ENCODE peak calls at places on chromosomes 5 and 9, in six cellular contexts. One of them, this sample, is unnamed.
A peak's percentile ranks its signal among the peaks of the same experiment; 100 is the strongest.

GRCh38 chr5:97874491-97874890 is 691.4 kb upstream of the RIOK2 start:
- DNase-seq in HT1080: no peak
- DNase-seq in stimulated activated CD8-positive, alpha-beta memory T cell treated with anti-CD3 and anti-CD28 coated beads, Interleukin-7, amount 100 ng/mL, for 1 hour: no peak
- DNase-seq in activated naive CD8-positive, alpha-beta T cell treated with anti-CD3 and anti-CD28 coated beads, Interleukin-2, amount 50 U/mL, for 24 hours: no peak
- DNase-seq in activated CD4-positive, alpha-beta T cell treated with anti-CD3 and anti-CD28 coated beads, Interleukin-2, amount 50 U/mL, for 24 hours: no peak
- DNase-seq in activated T-cell treated with anti-CD3 and anti-CD28 coated beads, Interleukin-2, amount 50 U/mL, for 1 hour: no peak
- DNase-seq in this sample: no peak

GRCh38 chr9:70902705-70903131 is 218.7 kb downstream of the TRPM3 start:
- DNase-seq in HT1080: peak; percentile 98
- DNase-seq in stimulated activated CD8-positive, alpha-beta memory T cell treated with anti-CD3 and anti-CD28 coated beads, Interleukin-7, amount 100 ng/mL, for 1 hour: no peak
- DNase-seq in activated naive CD8-positive, alpha-beta T cell treated with anti-CD3 and anti-CD28 coated beads, Interleukin-2, amount 50 U/mL, for 24 hours: no peak
- DNase-seq in activated CD4-positive, alpha-beta T cell treated with anti-CD3 and anti-CD28 coated beads, Interleukin-2, amount 50 U/mL, for 24 hours: no peak
- DNase-seq in activated T-cell treated with anti-CD3 and anti-CD28 coated beads, Interleukin-2, amount 50 U/mL, for 1 hour: no peak
- DNase-seq in this sample: no peak

GRCh38 chr5:27315541-27316282 is 277.3 kb upstream of the CDH9 start:
- DNase-seq in HT1080: peak; percentile 67
- DNase-seq in stimulated activated CD8-positive, alpha-beta memory T cell treated with anti-CD3 and anti-CD28 coated beads, Interleukin-7, amount 100 ng/mL, for 1 hour: no peak
- DNase-seq in activated naive CD8-positive, alpha-beta T cell treated with anti-CD3 and anti-CD28 coated beads, Interleukin-2, amount 50 U/mL, for 24 hours: no peak
- DNase-seq in activated CD4-positive, alpha-beta T cell treated with anti-CD3 and anti-CD28 coated beads, Interleukin-2, amount 50 U/mL, for 24 hours: no peak
- DNase-seq in activated T-cell treated with anti-CD3 and anti-CD28 coated beads, Interleukin-2, amount 50 U/mL, for 1 hour: no peak
- DNase-seq in this sample: no peak

GRCh38 chr9:128724744-128725211 is 851 bp upstream of the ZDHHC12 start:
- DNase-seq in HT1080: peak; percentile 75
- DNase-seq in stimulated activated CD8-positive, alpha-beta memory T cell treated with anti-CD3 and anti-CD28 coated beads, Interleukin-7, amount 100 ng/mL, for 1 hour: no peak
- DNase-seq in activated naive CD8-positive, alpha-beta T cell treated with anti-CD3 and anti-CD28 coated beads, Interleukin-2, amount 50 U/mL, for 24 hours: peak; percentile 55
- DNase-seq in activated CD4-positive, alpha-beta T cell treated with anti-CD3 and anti-CD28 coated beads, Interleukin-2, amount 50 U/mL, for 24 hours: no peak
- DNase-seq in activated T-cell treated with anti-CD3 and anti-CD28 coated beads, Interleukin-2, amount 50 U/mL, for 1 hour: peak; percentile 39
- DNase-seq in this sample: peak; percentile 79

GRCh38 chr5:123035320-123035949 is 1.1 kb downstream of the PPIC start:
- DNase-seq in HT1080: no peak
- DNase-seq in stimulated activated CD8-positive, alpha-beta memory T cell treated with anti-CD3 and anti-CD28 coated beads, Interleukin-7, amount 100 ng/mL, for 1 hour: no peak
- DNase-seq in activated naive CD8-positive, alpha-beta T cell treated with anti-CD3 and anti-CD28 coated beads, Interleukin-2, amount 50 U/mL, for 24 hours: peak; percentile 5
- DNase-seq in activated CD4-positive, alpha-beta T cell treated with anti-CD3 and anti-CD28 coated beads, Interleukin-2, amount 50 U/mL, for 24 hours: no peak
- DNase-seq in activated T-cell treated with anti-CD3 and anti-CD28 coated beads, Interleukin-2, amount 50 U/mL, for 1 hour: no peak
- DNase-seq in this sample: no peak

GRCh38 chr9:77725051-77725702 is 77.1 kb upstream of the GNA14 start:
- DNase-seq in HT1080: no peak
- DNase-seq in stimulated activated CD8-positive, alpha-beta memory T cell treated with anti-CD3 and anti-CD28 coated beads, Interleukin-7, amount 100 ng/mL, for 1 hour: no peak
- DNase-seq in activated naive CD8-positive, alpha-beta T cell treated with anti-CD3 and anti-CD28 coated beads, Interleukin-2, amount 50 U/mL, for 24 hours: no peak
- DNase-seq in activated CD4-positive, alpha-beta T cell treated with anti-CD3 and anti-CD28 coated beads, Interleukin-2, amount 50 U/mL, for 24 hours: no peak
- DNase-seq in activated T-cell treated with anti-CD3 and anti-CD28 coated beads, Interleukin-2, amount 50 U/mL, for 1 hour: no peak
- DNase-seq in this sample: no peak

GRCh38 chr5:151696470-151697061 is 9.9 kb upstream of the SPARC start:
- DNase-seq in HT1080: peak; percentile 86
- DNase-seq in stimulated activated CD8-positive, alpha-beta memory T cell treated with anti-CD3 and anti-CD28 coated beads, Interleukin-7, amount 100 ng/mL, for 1 hour: no peak
- DNase-seq in activated naive CD8-positive, alpha-beta T cell treated with anti-CD3 and anti-CD28 coated beads, Interleukin-2, amount 50 U/mL, for 24 hours: no peak
- DNase-seq in activated CD4-positive, alpha-beta T cell treated with anti-CD3 and anti-CD28 coated beads, Interleukin-2, amount 50 U/mL, for 24 hours: no peak
- DNase-seq in activated T-cell treated with anti-CD3 and anti-CD28 coated beads, Interleukin-2, amount 50 U/mL, for 1 hour: no peak
- DNase-seq in this sample: no peak

GRCh38 chr5:135344351-135344750 is 54.7 kb downstream of the MACROH2A1 start:
- DNase-seq in HT1080: no peak
- DNase-seq in stimulated activated CD8-positive, alpha-beta memory T cell treated with anti-CD3 and anti-CD28 coated beads, Interleukin-7, amount 100 ng/mL, for 1 hour: no peak
- DNase-seq in activated naive CD8-positive, alpha-beta T cell treated with anti-CD3 and anti-CD28 coated beads, Interleukin-2, amount 50 U/mL, for 24 hours: no peak
- DNase-seq in activated CD4-positive, alpha-beta T cell treated with anti-CD3 and anti-CD28 coated beads, Interleukin-2, amount 50 U/mL, for 24 hours: no peak
- DNase-seq in activated T-cell treated with anti-CD3 and anti-CD28 coated beads, Interleukin-2, amount 50 U/mL, for 1 hour: no peak
- DNase-seq in this sample: no peak

GRCh38 chr9:31005086-31005665 is 1379.3 kb upstream of the ACO1 start:
- DNase-seq in HT1080: no peak
- DNase-seq in stimulated activated CD8-positive, alpha-beta memory T cell treated with anti-CD3 and anti-CD28 coated beads, Interleukin-7, amount 100 ng/mL, for 1 hour: no peak
- DNase-seq in activated naive CD8-positive, alpha-beta T cell treated with anti-CD3 and anti-CD28 coated beads, Interleukin-2, amount 50 U/mL, for 24 hours: no peak
- DNase-seq in activated CD4-positive, alpha-beta T cell treated with anti-CD3 and anti-CD28 coated beads, Interleukin-2, amount 50 U/mL, for 24 hours: no peak
- DNase-seq in activated T-cell treated with anti-CD3 and anti-CD28 coated beads, Interleukin-2, amount 50 U/mL, for 1 hour: no peak
- DNase-seq in this sample: no peak

GRCh38 chr9:16266648-16267276 is 603.7 kb downstream of the BNC2 start:
- DNase-seq in HT1080: no peak
- DNase-seq in stimulated activated CD8-positive, alpha-beta memory T cell treated with anti-CD3 and anti-CD28 coated beads, Interleukin-7, amount 100 ng/mL, for 1 hour: no peak
- DNase-seq in activated naive CD8-positive, alpha-beta T cell treated with anti-CD3 and anti-CD28 coated beads, Interleukin-2, amount 50 U/mL, for 24 hours: peak; percentile 15
- DNase-seq in activated CD4-positive, alpha-beta T cell treated with anti-CD3 and anti-CD28 coated beads, Interleukin-2, amount 50 U/mL, for 24 hours: no peak
- DNase-seq in activated T-cell treated with anti-CD3 and anti-CD28 coated beads, Interleukin-2, amount 50 U/mL, for 1 hour: no peak
- DNase-seq in this sample: no peak

GRCh38 chr9:6415266-6415665 is 2.3 kb downstream of the UHRF2 start:
- DNase-seq in HT1080: peak; percentile 27
- DNase-seq in stimulated activated CD8-positive, alpha-beta memory T cell treated with anti-CD3 and anti-CD28 coated beads, Interleukin-7, amount 100 ng/mL, for 1 hour: no peak
- DNase-seq in activated naive CD8-positive, alpha-beta T cell treated with anti-CD3 and anti-CD28 coated beads, Interleukin-2, amount 50 U/mL, for 24 hours: no peak
- DNase-seq in activated CD4-positive, alpha-beta T cell treated with anti-CD3 and anti-CD28 coated beads, Interleukin-2, amount 50 U/mL, for 24 hours: no peak
- DNase-seq in activated T-cell treated with anti-CD3 and anti-CD28 coated beads, Interleukin-2, amount 50 U/mL, for 1 hour: no peak
- DNase-seq in this sample: no peak

GRCh38 chr9:118643118-118643517 is 726.1 kb downstream of the BRINP1 start:
- DNase-seq in HT1080: peak; percentile 94
- DNase-seq in stimulated activated CD8-positive, alpha-beta memory T cell treated with anti-CD3 and anti-CD28 coated beads, Interleukin-7, amount 100 ng/mL, for 1 hour: no peak
- DNase-seq in activated naive CD8-positive, alpha-beta T cell treated with anti-CD3 and anti-CD28 coated beads, Interleukin-2, amount 50 U/mL, for 24 hours: no peak
- DNase-seq in activated CD4-positive, alpha-beta T cell treated with anti-CD3 and anti-CD28 coated beads, Interleukin-2, amount 50 U/mL, for 24 hours: no peak
- DNase-seq in activated T-cell treated with anti-CD3 and anti-CD28 coated beads, Interleukin-2, amount 50 U/mL, for 1 hour: no peak
- DNase-seq in this sample: no peak

GRCh38 chr5:120252839-120253238 is 211.3 kb upstream of the PRR16 start:
- DNase-seq in HT1080: peak; percentile 63
- DNase-seq in stimulated activated CD8-positive, alpha-beta memory T cell treated with anti-CD3 and anti-CD28 coated beads, Interleukin-7, amount 100 ng/mL, for 1 hour: no peak
- DNase-seq in activated naive CD8-positive, alpha-beta T cell treated with anti-CD3 and anti-CD28 coated beads, Interleukin-2, amount 50 U/mL, for 24 hours: no peak
- DNase-seq in activated CD4-positive, alpha-beta T cell treated with anti-CD3 and anti-CD28 coated beads, Interleukin-2, amount 50 U/mL, for 24 hours: no peak
- DNase-seq in activated T-cell treated with anti-CD3 and anti-CD28 coated beads, Interleukin-2, amount 50 U/mL, for 1 hour: no peak
- DNase-seq in this sample: no peak

GRCh38 chr5:137181685-137182084 is 317.4 kb downstream of the SPOCK1 start:
- DNase-seq in HT1080: no peak
- DNase-seq in stimulated activated CD8-positive, alpha-beta memory T cell treated with anti-CD3 and anti-CD28 coated beads, Interleukin-7, amount 100 ng/mL, for 1 hour: no peak
- DNase-seq in activated naive CD8-positive, alpha-beta T cell treated with anti-CD3 and anti-CD28 coated beads, Interleukin-2, amount 50 U/mL, for 24 hours: no peak
- DNase-seq in activated CD4-positive, alpha-beta T cell treated with anti-CD3 and anti-CD28 coated beads, Interleukin-2, amount 50 U/mL, for 24 hours: no peak
- DNase-seq in activated T-cell treated with anti-CD3 and anti-CD28 coated beads, Interleukin-2, amount 50 U/mL, for 1 hour: no peak
- DNase-seq in this sample: no peak

GRCh38 chr5:102481044-102481715 is 17.6 kb downstream of the SLCO6A1 start:
- DNase-seq in HT1080: peak; percentile 70
- DNase-seq in stimulated activated CD8-positive, alpha-beta memory T cell treated with anti-CD3 and anti-CD28 coated beads, Interleukin-7, amount 100 ng/mL, for 1 hour: no peak
- DNase-seq in activated naive CD8-positive, alpha-beta T cell treated with anti-CD3 and anti-CD28 coated beads, Interleukin-2, amount 50 U/mL, for 24 hours: no peak
- DNase-seq in activated CD4-positive, alpha-beta T cell treated with anti-CD3 and anti-CD28 coated beads, Interleukin-2, amount 50 U/mL, for 24 hours: no peak
- DNase-seq in activated T-cell treated with anti-CD3 and anti-CD28 coated beads, Interleukin-2, amount 50 U/mL, for 1 hour: no peak
- DNase-seq in this sample: no peak

GRCh38 chr5:123099514-123100151 is 10.6 kb downstream of the PRDM6 start:
- DNase-seq in HT1080: no peak
- DNase-seq in stimulated activated CD8-positive, alpha-beta memory T cell treated with anti-CD3 and anti-CD28 coated beads, Interleukin-7, amount 100 ng/mL, for 1 hour: no peak
- DNase-seq in activated naive CD8-positive, alpha-beta T cell treated with anti-CD3 and anti-CD28 coated beads, Interleukin-2, amount 50 U/mL, for 24 hours: no peak
- DNase-seq in activated CD4-positive, alpha-beta T cell treated with anti-CD3 and anti-CD28 coated beads, Interleukin-2, amount 50 U/mL, for 24 hours: no peak
- DNase-seq in activated T-cell treated with anti-CD3 and anti-CD28 coated beads, Interleukin-2, amount 50 U/mL, for 1 hour: no peak
- DNase-seq in this sample: no peak

GRCh38 chr5:122999947-123000563 is 36.5 kb downstream of the PPIC start:
- DNase-seq in HT1080: peak; percentile 25
- DNase-seq in stimulated activated CD8-positive, alpha-beta memory T cell treated with anti-CD3 and anti-CD28 coated beads, Interleukin-7, amount 100 ng/mL, for 1 hour: no peak
- DNase-seq in activated naive CD8-positive, alpha-beta T cell treated with anti-CD3 and anti-CD28 coated beads, Interleukin-2, amount 50 U/mL, for 24 hours: peak; percentile 47
- DNase-seq in activated CD4-positive, alpha-beta T cell treated with anti-CD3 and anti-CD28 coated beads, Interleukin-2, amount 50 U/mL, for 24 hours: no peak
- DNase-seq in activated T-cell treated with anti-CD3 and anti-CD28 coated beads, Interleukin-2, amount 50 U/mL, for 1 hour: peak; percentile 18
- DNase-seq in this sample: no peak

GRCh38 chr9:87863882-87864465 is 18.7 kb upstream of the SPATA31E1 start:
- DNase-seq in HT1080: no peak
- DNase-seq in stimulated activated CD8-positive, alpha-beta memory T cell treated with anti-CD3 and anti-CD28 coated beads, Interleukin-7, amount 100 ng/mL, for 1 hour: no peak
- DNase-seq in activated naive CD8-positive, alpha-beta T cell treated with anti-CD3 and anti-CD28 coated beads, Interleukin-2, amount 50 U/mL, for 24 hours: no peak
- DNase-seq in activated CD4-positive, alpha-beta T cell treated with anti-CD3 and anti-CD28 coated beads, Interleukin-2, amount 50 U/mL, for 24 hours: no peak
- DNase-seq in activated T-cell treated with anti-CD3 and anti-CD28 coated beads, Interleukin-2, amount 50 U/mL, for 1 hour: no peak
- DNase-seq in this sample: no peak

GRCh38 chr5:175464414-175465233 is 13.7 kb upstream of the SFXN1 start:
- DNase-seq in HT1080: peak; percentile 40
- DNase-seq in stimulated activated CD8-positive, alpha-beta memory T cell treated with anti-CD3 and anti-CD28 coated beads, Interleukin-7, amount 100 ng/mL, for 1 hour: peak; percentile 31
- DNase-seq in activated naive CD8-positive, alpha-beta T cell treated with anti-CD3 and anti-CD28 coated beads, Interleukin-2, amount 50 U/mL, for 24 hours: peak; percentile 76
- DNase-seq in activated CD4-positive, alpha-beta T cell treated with anti-CD3 and anti-CD28 coated beads, Interleukin-2, amount 50 U/mL, for 24 hours: peak; percentile 66
- DNase-seq in activated T-cell treated with anti-CD3 and anti-CD28 coated beads, Interleukin-2, amount 50 U/mL, for 1 hour: peak; percentile 55
- DNase-seq in this sample: peak; percentile 84

GRCh38 chr5:124343451-124343867 is 403.0 kb downstream of the ZNF608 start:
- DNase-seq in HT1080: peak; percentile 70
- DNase-seq in stimulated activated CD8-positive, alpha-beta memory T cell treated with anti-CD3 and anti-CD28 coated beads, Interleukin-7, amount 100 ng/mL, for 1 hour: no peak
- DNase-seq in activated naive CD8-positive, alpha-beta T cell treated with anti-CD3 and anti-CD28 coated beads, Interleukin-2, amount 50 U/mL, for 24 hours: no peak
- DNase-seq in activated CD4-positive, alpha-beta T cell treated with anti-CD3 and anti-CD28 coated beads, Interleukin-2, amount 50 U/mL, for 24 hours: no peak
- DNase-seq in activated T-cell treated with anti-CD3 and anti-CD28 coated beads, Interleukin-2, amount 50 U/mL, for 1 hour: no peak
- DNase-seq in this sample: no peak

GRCh38 chr9:127267793-127268507 is 3.4 kb downstream of the GARNL3 start:
- DNase-seq in HT1080: no peak
- DNase-seq in stimulated activated CD8-positive, alpha-beta memory T cell treated with anti-CD3 and anti-CD28 coated beads, Interleukin-7, amount 100 ng/mL, for 1 hour: no peak
- DNase-seq in activated naive CD8-positive, alpha-beta T cell treated with anti-CD3 and anti-CD28 coated beads, Interleukin-2, amount 50 U/mL, for 24 hours: no peak
- DNase-seq in activated CD4-positive, alpha-beta T cell treated with anti-CD3 and anti-CD28 coated beads, Interleukin-2, amount 50 U/mL, for 24 hours: no peak
- DNase-seq in activated T-cell treated with anti-CD3 and anti-CD28 coated beads, Interleukin-2, amount 50 U/mL, for 1 hour: no peak
- DNase-seq in this sample: no peak

GRCh38 chr9:38141751-38142150 is 72.7 kb upstream of the SHB start:
- DNase-seq in HT1080: peak; percentile 79
- DNase-seq in stimulated activated CD8-positive, alpha-beta memory T cell treated with anti-CD3 and anti-CD28 coated beads, Interleukin-7, amount 100 ng/mL, for 1 hour: no peak
- DNase-seq in activated naive CD8-positive, alpha-beta T cell treated with anti-CD3 and anti-CD28 coated beads, Interleukin-2, amount 50 U/mL, for 24 hours: no peak
- DNase-seq in activated CD4-positive, alpha-beta T cell treated with anti-CD3 and anti-CD28 coated beads, Interleukin-2, amount 50 U/mL, for 24 hours: no peak
- DNase-seq in activated T-cell treated with anti-CD3 and anti-CD28 coated beads, Interleukin-2, amount 50 U/mL, for 1 hour: no peak
- DNase-seq in this sample: no peak

GRCh38 chr9:36396985-36397384 is 3.1 kb downstream of the RNF38 start:
- DNase-seq in HT1080: peak; percentile 38
- DNase-seq in stimulated activated CD8-positive, alpha-beta memory T cell treated with anti-CD3 and anti-CD28 coated beads, Interleukin-7, amount 100 ng/mL, for 1 hour: no peak
- DNase-seq in activated naive CD8-positive, alpha-beta T cell treated with anti-CD3 and anti-CD28 coated beads, Interleukin-2, amount 50 U/mL, for 24 hours: no peak
- DNase-seq in activated CD4-positive, alpha-beta T cell treated with anti-CD3 and anti-CD28 coated beads, Interleukin-2, amount 50 U/mL, for 24 hours: no peak
- DNase-seq in activated T-cell treated with anti-CD3 and anti-CD28 coated beads, Interleukin-2, amount 50 U/mL, for 1 hour: no peak
- DNase-seq in this sample: no peak

GRCh38 chr9:134307674-134308638 is 18.3 kb upstream of the RXRA start:
- DNase-seq in HT1080: no peak
- DNase-seq in stimulated activated CD8-positive, alpha-beta memory T cell treated with anti-CD3 and anti-CD28 coated beads, Interleukin-7, amount 100 ng/mL, for 1 hour: no peak
- DNase-seq in activated naive CD8-positive, alpha-beta T cell treated with anti-CD3 and anti-CD28 coated beads, Interleukin-2, amount 50 U/mL, for 24 hours: no peak
- DNase-seq in activated CD4-positive, alpha-beta T cell treated with anti-CD3 and anti-CD28 coated beads, Interleukin-2, amount 50 U/mL, for 24 hours: no peak
- DNase-seq in activated T-cell treated with anti-CD3 and anti-CD28 coated beads, Interleukin-2, amount 50 U/mL, for 1 hour: no peak
- DNase-seq in this sample: no peak

GRCh38 chr9:81468084-81468595 is 221.2 kb downstream of the TLE1 start:
- DNase-seq in HT1080: no peak
- DNase-seq in stimulated activated CD8-positive, alpha-beta memory T cell treated with anti-CD3 and anti-CD28 coated beads, Interleukin-7, amount 100 ng/mL, for 1 hour: no peak
- DNase-seq in activated naive CD8-positive, alpha-beta T cell treated with anti-CD3 and anti-CD28 coated beads, Interleukin-2, amount 50 U/mL, for 24 hours: no peak
- DNase-seq in activated CD4-positive, alpha-beta T cell treated with anti-CD3 and anti-CD28 coated beads, Interleukin-2, amount 50 U/mL, for 24 hours: no peak
- DNase-seq in activated T-cell treated with anti-CD3 and anti-CD28 coated beads, Interleukin-2, amount 50 U/mL, for 1 hour: no peak
- DNase-seq in this sample: no peak

GRCh38 chr9:126112135-126112720 is 214.4 kb upstream of the MVB12B start:
- DNase-seq in HT1080: no peak
- DNase-seq in stimulated activated CD8-positive, alpha-beta memory T cell treated with anti-CD3 and anti-CD28 coated beads, Interleukin-7, amount 100 ng/mL, for 1 hour: no peak
- DNase-seq in activated naive CD8-positive, alpha-beta T cell treated with anti-CD3 and anti-CD28 coated beads, Interleukin-2, amount 50 U/mL, for 24 hours: no peak
- DNase-seq in activated CD4-positive, alpha-beta T cell treated with anti-CD3 and anti-CD28 coated beads, Interleukin-2, amount 50 U/mL, for 24 hours: no peak
- DNase-seq in activated T-cell treated with anti-CD3 and anti-CD28 coated beads, Interleukin-2, amount 50 U/mL, for 1 hour: no peak
- DNase-seq in this sample: peak; percentile 24

GRCh38 chr5:58133631-58134296 is 326.1 kb downstream of the PLK2 start:
- DNase-seq in HT1080: no peak
- DNase-seq in stimulated activated CD8-positive, alpha-beta memory T cell treated with anti-CD3 and anti-CD28 coated beads, Interleukin-7, amount 100 ng/mL, for 1 hour: no peak
- DNase-seq in activated naive CD8-positive, alpha-beta T cell treated with anti-CD3 and anti-CD28 coated beads, Interleukin-2, amount 50 U/mL, for 24 hours: no peak
- DNase-seq in activated CD4-positive, alpha-beta T cell treated with anti-CD3 and anti-CD28 coated beads, Interleukin-2, amount 50 U/mL, for 24 hours: no peak
- DNase-seq in activated T-cell treated with anti-CD3 and anti-CD28 coated beads, Interleukin-2, amount 50 U/mL, for 1 hour: no peak
- DNase-seq in this sample: no peak

GRCh38 chr9:116073826-116074225 is 79.8 kb upstream of the PAPPA start:
- DNase-seq in HT1080: peak; percentile 33
- DNase-seq in stimulated activated CD8-positive, alpha-beta memory T cell treated with anti-CD3 and anti-CD28 coated beads, Interleukin-7, amount 100 ng/mL, for 1 hour: no peak
- DNase-seq in activated naive CD8-positive, alpha-beta T cell treated with anti-CD3 and anti-CD28 coated beads, Interleukin-2, amount 50 U/mL, for 24 hours: no peak
- DNase-seq in activated CD4-positive, alpha-beta T cell treated with anti-CD3 and anti-CD28 coated beads, Interleukin-2, amount 50 U/mL, for 24 hours: no peak
- DNase-seq in activated T-cell treated with anti-CD3 and anti-CD28 coated beads, Interleukin-2, amount 50 U/mL, for 1 hour: no peak
- DNase-seq in this sample: no peak

GRCh38 chr5:59955241-59955640 is 61.7 kb upstream of the PDE4D start:
- DNase-seq in HT1080: no peak
- DNase-seq in stimulated activated CD8-positive, alpha-beta memory T cell treated with anti-CD3 and anti-CD28 coated beads, Interleukin-7, amount 100 ng/mL, for 1 hour: no peak
- DNase-seq in activated naive CD8-positive, alpha-beta T cell treated with anti-CD3 and anti-CD28 coated beads, Interleukin-2, amount 50 U/mL, for 24 hours: no peak
- DNase-seq in activated CD4-positive, alpha-beta T cell treated with anti-CD3 and anti-CD28 coated beads, Interleukin-2, amount 50 U/mL, for 24 hours: no peak
- DNase-seq in activated T-cell treated with anti-CD3 and anti-CD28 coated beads, Interleukin-2, amount 50 U/mL, for 1 hour: no peak
- DNase-seq in this sample: no peak

GRCh38 chr5:14061106-14061505 is 82.0 kb upstream of the TRIO start:
- DNase-seq in HT1080: no peak
- DNase-seq in stimulated activated CD8-positive, alpha-beta memory T cell treated with anti-CD3 and anti-CD28 coated beads, Interleukin-7, amount 100 ng/mL, for 1 hour: no peak
- DNase-seq in activated naive CD8-positive, alpha-beta T cell treated with anti-CD3 and anti-CD28 coated beads, Interleukin-2, amount 50 U/mL, for 24 hours: no peak
- DNase-seq in activated CD4-positive, alpha-beta T cell treated with anti-CD3 and anti-CD28 coated beads, Interleukin-2, amount 50 U/mL, for 24 hours: no peak
- DNase-seq in activated T-cell treated with anti-CD3 and anti-CD28 coated beads, Interleukin-2, amount 50 U/mL, for 1 hour: no peak
- DNase-seq in this sample: no peak

GRCh38 chr9:128685636-128686489 is 3.2 kb upstream of the SET start:
- DNase-seq in HT1080: no peak
- DNase-seq in stimulated activated CD8-positive, alpha-beta memory T cell treated with anti-CD3 and anti-CD28 coated beads, Interleukin-7, amount 100 ng/mL, for 1 hour: no peak
- DNase-seq in activated naive CD8-positive, alpha-beta T cell treated with anti-CD3 and anti-CD28 coated beads, Interleukin-2, amount 50 U/mL, for 24 hours: peak; percentile 39
- DNase-seq in activated CD4-positive, alpha-beta T cell treated with anti-CD3 and anti-CD28 coated beads, Interleukin-2, amount 50 U/mL, for 24 hours: peak; percentile 39
- DNase-seq in activated T-cell treated with anti-CD3 and anti-CD28 coated beads, Interleukin-2, amount 50 U/mL, for 1 hour: no peak
- DNase-seq in this sample: peak; percentile 79

GRCh38 chr9:15915711-15916110 is 362.9 kb downstream of the CCDC171 start:
- DNase-seq in HT1080: peak; percentile 1
- DNase-seq in stimulated activated CD8-positive, alpha-beta memory T cell treated with anti-CD3 and anti-CD28 coated beads, Interleukin-7, amount 100 ng/mL, for 1 hour: no peak
- DNase-seq in activated naive CD8-positive, alpha-beta T cell treated with anti-CD3 and anti-CD28 coated beads, Interleukin-2, amount 50 U/mL, for 24 hours: no peak
- DNase-seq in activated CD4-positive, alpha-beta T cell treated with anti-CD3 and anti-CD28 coated beads, Interleukin-2, amount 50 U/mL, for 24 hours: no peak
- DNase-seq in activated T-cell treated with anti-CD3 and anti-CD28 coated beads, Interleukin-2, amount 50 U/mL, for 1 hour: no peak
- DNase-seq in this sample: no peak

GRCh38 chr5:39176740-39177628 is 42.4 kb downstream of the FYB1 start:
- DNase-seq in HT1080: no peak
- DNase-seq in stimulated activated CD8-positive, alpha-beta memory T cell treated with anti-CD3 and anti-CD28 coated beads, Interleukin-7, amount 100 ng/mL, for 1 hour: no peak
- DNase-seq in activated naive CD8-positive, alpha-beta T cell treated with anti-CD3 and anti-CD28 coated beads, Interleukin-2, amount 50 U/mL, for 24 hours: no peak
- DNase-seq in activated CD4-positive, alpha-beta T cell treated with anti-CD3 and anti-CD28 coated beads, Interleukin-2, amount 50 U/mL, for 24 hours: no peak
- DNase-seq in activated T-cell treated with anti-CD3 and anti-CD28 coated beads, Interleukin-2, amount 50 U/mL, for 1 hour: peak; percentile 43
- DNase-seq in this sample: peak; percentile 78

GRCh38 chr5:35182541-35183242 is 47.6 kb downstream of the PRLR start:
- DNase-seq in HT1080: no peak
- DNase-seq in stimulated activated CD8-positive, alpha-beta memory T cell treated with anti-CD3 and anti-CD28 coated beads, Interleukin-7, amount 100 ng/mL, for 1 hour: no peak
- DNase-seq in activated naive CD8-positive, alpha-beta T cell treated with anti-CD3 and anti-CD28 coated beads, Interleukin-2, amount 50 U/mL, for 24 hours: no peak
- DNase-seq in activated CD4-positive, alpha-beta T cell treated with anti-CD3 and anti-CD28 coated beads, Interleukin-2, amount 50 U/mL, for 24 hours: no peak
- DNase-seq in activated T-cell treated with anti-CD3 and anti-CD28 coated beads, Interleukin-2, amount 50 U/mL, for 1 hour: no peak
- DNase-seq in this sample: no peak

GRCh38 chr5:150246835-150247234 is 42.7 kb downstream of the CAMK2A start:
- DNase-seq in HT1080: no peak
- DNase-seq in stimulated activated CD8-positive, alpha-beta memory T cell treated with anti-CD3 and anti-CD28 coated beads, Interleukin-7, amount 100 ng/mL, for 1 hour: no peak
- DNase-seq in activated naive CD8-positive, alpha-beta T cell treated with anti-CD3 and anti-CD28 coated beads, Interleukin-2, amount 50 U/mL, for 24 hours: no peak
- DNase-seq in activated CD4-positive, alpha-beta T cell treated with anti-CD3 and anti-CD28 coated beads, Interleukin-2, amount 50 U/mL, for 24 hours: no peak
- DNase-seq in activated T-cell treated with anti-CD3 and anti-CD28 coated beads, Interleukin-2, amount 50 U/mL, for 1 hour: no peak
- DNase-seq in this sample: no peak